ENCODE peak calls at places on chromosome 22, in nine cellular contexts. C is psoas muscle; L is HFFc6; V is lower lobe of right lung; M is activated CD8-positive, alpha-beta T cell treated with anti-CD3 and anti-CD28 coated beads for 36 hours; F is MM.1S; J is suprapubic skin; P is astrocyte of the spinal cord; R is HL-60. X is an unnamed sample.

GRCh38 chr22:43398246-43398645 is 13.6 kb upstream of the MPPED1 start:
- DNase-seq in V (no peak), L (no peak), M (no peak), J (no peak), R (no peak), C (no peak), F (no peak), P (no peak), X (no peak)

GRCh38 chr22:19639610-19640135 is 74.6 kb upstream of the SEPTIN5 start:
- DNase-seq in F (no peak), L (no peak), P (no peak), J (no peak), V (no peak), C (no peak), M (no peak), R (no peak), X (no peak)

GRCh38 chr22:31122532-31123291 is at the start of gene INPP5J:
- DNase-seq in R (no peak), C (peak; percentile 40), J (no peak), F (no peak), L (no peak), P (peak; percentile 49), V (peak; percentile 43), M (no peak), X (no peak)

GRCh38 chr22:33000342-33001280 is 57.6 kb downstream of the SYN3 start:
- DNase-seq in L (peak; percentile 30), J (peak; percentile 80), P (peak; percentile 37), M (peak; percentile 46), C (peak; percentile 71), R (no peak), V (peak; percentile 62), F (no peak), X (peak; percentile 47)

GRCh38 chr22:24486501-24486921 is 8.6 kb upstream of the UPB1 start:
- DNase-seq in J (no peak), P (peak; percentile 86), M (peak; percentile 40), L (peak; percentile 83), R (no peak), F (no peak), V (no peak), C (no peak), X (peak; percentile 36)

GRCh38 chr22:25048659-25049657 is 96.4 kb downstream of the KIAA1671 start:
- DNase-seq in R (peak; percentile 26), C (peak; percentile 56), P (peak; percentile 51), L (no peak), J (peak; percentile 83), M (peak; percentile 83), F (peak; percentile 70), V (peak; percentile 72), X (peak; percentile 83)

GRCh38 chr22:20282901-20283673 is 15.0 kb upstream of the RTN4R start:
- DNase-seq in R (no peak), V (no peak), L (no peak), F (no peak), M (no peak), C (no peak), J (no peak), P (no peak), X (no peak)

GRCh38 chr22:29753808-29754657 is 12.8 kb downstream of the ZMAT5 start:
- DNase-seq in F (no peak), C (peak; percentile 45), M (no peak), V (no peak), R (no peak), L (no peak), J (no peak), P (no peak), X (no peak)

GRCh38 chr22:23754220-23754919 is at the start of gene VPREB3:
- DNase-seq in P (no peak), J (no peak), R (no peak), L (no peak), F (no peak), M (no peak), C (no peak), V (no peak), X (no peak)

GRCh38 chr22:45425101-45425500 is 11.6 kb downstream of the RIBC2 start:
- DNase-seq in J (peak; percentile 48), R (no peak), P (no peak), V (no peak), M (no peak), C (no peak), L (peak; percentile 24), F (no peak), X (no peak)

GRCh38 chr22:47786650-47787290 is 1024.3 kb downstream of the TBC1D22A start:
- DNase-seq in J (no peak), R (no peak), C (no peak), M (no peak), L (no peak), P (no peak), V (no peak), F (no peak), X (no peak)

GRCh38 chr22:45707605-45708004 is 36.0 kb downstream of the ATXN10 start:
- DNase-seq in M (no peak), J (no peak), L (no peak), P (no peak), F (no peak), C (no peak), V (no peak), R (no peak), X (no peak)

GRCh38 chr22:44212936-44213335 is 32.2 kb downstream of the PARVG start:
- DNase-seq in R (no peak), F (no peak), L (no peak), J (no peak), P (no peak), M (no peak), V (no peak), C (no peak), X (no peak)

DNA sequence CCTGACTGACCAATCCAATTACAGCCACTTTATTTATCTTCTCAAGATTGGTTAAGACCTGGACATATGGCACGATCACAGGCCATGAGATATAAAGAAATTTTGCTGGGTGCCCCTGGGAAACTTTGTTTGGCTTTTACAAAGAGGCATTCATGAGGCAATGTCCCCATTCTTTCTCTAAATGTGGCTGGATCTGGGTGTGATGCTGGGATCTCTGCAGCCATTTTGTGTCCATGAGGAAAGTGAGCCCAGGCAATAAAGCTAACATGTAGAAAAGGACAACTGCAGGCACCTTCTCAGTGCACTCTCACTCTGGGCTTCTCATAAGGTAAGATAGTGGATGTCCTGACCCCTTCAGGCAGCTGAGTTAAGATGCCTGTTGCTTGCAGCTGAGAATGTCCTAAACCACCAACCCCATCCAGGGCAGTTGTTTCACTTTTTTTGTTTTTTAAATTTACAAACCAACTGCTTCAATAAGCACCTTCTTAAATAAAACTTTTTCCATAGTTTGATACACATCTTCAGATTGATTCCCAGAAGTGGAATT is 372.3 kb downstream of the MIAT start:
- DNase-seq in V (no peak), F (no peak), P (no peak), R (no peak), J (no peak), C (no peak), L (no peak), M (no peak), X (no peak)
- TF ChIP-seq CTCF in V (no peak), F (no peak), P (no peak), R (no peak), J (no peak), C (no peak), L (no peak), M (no peak), X (no peak)

GRCh38 chr22:38921801-38922200 is 35.6 kb upstream of the APOBEC3A start:
- DNase-seq in C (no peak), M (no peak), F (no peak), L (no peak), J (no peak), P (no peak), R (no peak), V (no peak), X (no peak)

GRCh38 chr22:38921126-38921525 is 36.3 kb upstream of the APOBEC3A start:
- DNase-seq in M (no peak), L (no peak), P (no peak), J (no peak), R (no peak), C (no peak), F (no peak), V (peak; percentile 66), X (no peak)

GRCh38 chr22:38924197-38924952 is 33.0 kb upstream of the APOBEC3A start:
- DNase-seq in F (no peak), J (peak; percentile 72), R (no peak), P (peak; percentile 94), M (no peak), C (peak; percentile 60), L (peak; percentile 82), V (peak; percentile 83), X (no peak)

GRCh38 chr22:38925571-38926041 is 31.8 kb upstream of the APOBEC3A start:
- DNase-seq in R (no peak), C (no peak), F (no peak), J (no peak), V (no peak), M (no peak), L (no peak), P (peak; percentile 30), X (no peak)

GRCh38 chr22:38923463-38924196 is 33.8 kb upstream of the APOBEC3A start:
- DNase-seq in V (peak; percentile 64), F (no peak), M (no peak), R (no peak), L (peak; percentile 59), J (peak; percentile 81), P (peak; percentile 88), C (peak; percentile 73), X (no peak)
- TF ChIP-seq CTCF in V (peak; percentile 27), F (no peak), M (no peak), R (no peak), L (peak; percentile 39), J (peak; percentile 36), P (peak; percentile 31), C (peak; percentile 11), X (no peak)

DNA sequence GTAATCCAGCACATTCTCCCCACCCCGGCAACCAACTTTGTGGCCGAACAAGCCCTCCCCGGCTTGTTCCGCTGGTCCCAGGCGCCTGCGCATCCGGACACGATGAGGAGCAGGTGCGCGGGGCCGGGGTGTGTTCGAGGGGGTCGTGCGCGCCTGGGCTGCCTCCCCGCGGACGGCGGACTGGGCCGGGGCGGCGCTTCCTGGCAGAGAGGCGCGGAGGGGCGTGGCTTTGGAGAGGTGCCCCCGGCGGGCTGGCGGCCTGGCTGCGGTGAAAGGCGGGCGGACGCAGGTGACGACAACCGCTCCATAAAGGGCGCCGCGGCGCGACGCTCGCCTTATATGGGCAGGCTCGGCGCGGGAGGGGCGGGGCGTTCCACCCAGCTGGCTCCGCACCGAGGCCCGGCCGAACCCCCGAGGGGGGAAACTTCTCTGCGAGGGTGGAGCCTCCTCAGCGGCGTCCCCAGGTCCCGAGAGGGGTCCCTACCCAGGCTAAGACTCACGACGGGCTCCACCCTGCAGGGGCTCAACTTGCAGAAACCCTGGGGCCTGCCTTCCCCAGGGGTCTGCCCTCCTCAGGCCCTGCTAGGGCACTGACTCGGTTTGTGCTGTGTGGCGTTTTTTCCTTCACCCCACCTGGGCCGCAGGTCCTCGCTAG is 26.4 kb downstream of the TXN2 start:
- DNase-seq in P (peak; percentile 94), V (peak; percentile 97), C (peak; percentile 90), F (peak; percentile 97), L (peak; percentile 57), M (peak; percentile 98), R (peak; percentile 93), J (peak; percentile 92), X (peak; percentile 93)
- TF ChIP-seq CTCF in P (peak; percentile 1), V (no peak), C (no peak), F (no peak), L (no peak), M (no peak), R (no peak), J (no peak), X (no peak)

GRCh38 chr22:18070556-18071306 is 7.1 kb upstream of the PEX26 start:
- DNase-seq in J (peak; percentile 50), M (peak; percentile 21), P (no peak), C (no peak), R (no peak), F (no peak), L (no peak), V (no peak), X (no peak)
- TF ChIP-seq CTCF in J (no peak), M (peak; percentile 47), P (peak; percentile 27), C (peak; percentile 15), R (no peak), F (peak; percentile 15), L (peak; percentile 72), V (no peak), X (peak; percentile 30)

X was measured in GM13976.